ENCODE peak calls at places on chromosomes 6 and 20, in five cellular contexts. One of them, this sample, is unnamed.

GRCh38 chr6:51090343-51090742 is 271.7 kb downstream of the TFAP2B start:
- DNase-seq in suprapubic skin: no peak
- DNase-seq in ovary: no peak
- DNase-seq in PC-9: no peak
- DNase-seq in GM12878: no peak
- DNase-seq in this sample: no peak

GRCh38 chr20:24506146-24506545 is 36.7 kb downstream of the SYNDIG1 start:
- DNase-seq in suprapubic skin: no peak
- DNase-seq in GM12878: no peak
- DNase-seq in ovary: no peak
- DNase-seq in PC-9: no peak
- DNase-seq in this sample: no peak

GRCh38 chr20:52775786-52776185 is 196.4 kb upstream of the TSHZ2 start:
- DNase-seq in suprapubic skin: no peak
- DNase-seq in GM12878: no peak
- DNase-seq in ovary: no peak
- DNase-seq in PC-9: no peak
- DNase-seq in this sample: no peak

GRCh38 chr6:112282217-112282616 is 27.9 kb upstream of the LAMA4 start:
- DNase-seq in suprapubic skin: no peak
- DNase-seq in GM12878: no peak
- DNase-seq in PC-9: peak
- DNase-seq in ovary: peak
- DNase-seq in this sample: no peak

GRCh38 chr6:137231895-137232294 is 12.7 kb upstream of the IFNGR1 start:
- DNase-seq in GM12878: no peak
- DNase-seq in PC-9: no peak
- DNase-seq in suprapubic skin: no peak
- DNase-seq in ovary: no peak
- DNase-seq in this sample: no peak

GRCh38 chr6:108837236-108837971 is 10.8 kb upstream of the ARMC2 start:
- DNase-seq in suprapubic skin: no peak
- DNase-seq in ovary: no peak
- DNase-seq in GM12878: no peak
- DNase-seq in PC-9: peak
- DNase-seq in this sample: no peak

GRCh38 chr20:59032713-59033059 is 551 bp upstream of the ATP5F1E start:
- DNase-seq in GM12878: no peak
- DNase-seq in ovary: no peak
- DNase-seq in suprapubic skin: no peak
- DNase-seq in PC-9: no peak
- DNase-seq in this sample: no peak

GRCh38 chr6:168132531-168133184 is 53.6 kb upstream of the FRMD1 start:
- DNase-seq in GM12878: no peak
- DNase-seq in ovary: peak
- DNase-seq in suprapubic skin: peak
- DNase-seq in PC-9: no peak
- DNase-seq in this sample: no peak

GRCh38 chr6:137808191-137808590 is 58.9 kb upstream of the TNFAIP3 start:
- DNase-seq in GM12878: no peak
- DNase-seq in ovary: no peak
- DNase-seq in PC-9: peak
- DNase-seq in suprapubic skin: no peak
- DNase-seq in this sample: no peak

GRCh38 chr6:38179300-38179699 is 359.8 kb downstream of the ZFAND3 start:
- DNase-seq in ovary: no peak
- DNase-seq in GM12878: no peak
- DNase-seq in PC-9: no peak
- DNase-seq in suprapubic skin: peak
- DNase-seq in this sample: no peak

GRCh38 chr6:190596-191395 is 101.5 kb upstream of the DUSP22 start:
- DNase-seq in ovary: no peak
- DNase-seq in suprapubic skin: peak
- DNase-seq in PC-9: no peak
- DNase-seq in GM12878: no peak
- DNase-seq in this sample: peak

GRCh38 chr6:109695468-109695867 is 4.4 kb downstream of the FIG4 start:
- DNase-seq in suprapubic skin: no peak
- DNase-seq in PC-9: no peak
- DNase-seq in GM12878: no peak
- DNase-seq in ovary: no peak
- DNase-seq in this sample: peak

GRCh38 chr6:99885051-99885450 is 109.0 kb downstream of the MCHR2 start:
- DNase-seq in PC-9: no peak
- DNase-seq in suprapubic skin: no peak
- DNase-seq in ovary: no peak
- DNase-seq in GM12878: no peak
- DNase-seq in this sample: no peak

GRCh38 chr6:12286381-12287132 is 3.6 kb upstream of the EDN1 start:
- DNase-seq in GM12878: no peak
- DNase-seq in PC-9: peak
- DNase-seq in suprapubic skin: no peak
- DNase-seq in ovary: no peak
- DNase-seq in this sample: no peak

GRCh38 chr6:27650620-27651370 is 177.9 kb upstream of the ZNF184 start:
- DNase-seq in ovary: no peak
- DNase-seq in GM12878: no peak
- DNase-seq in suprapubic skin: no peak
- DNase-seq in PC-9: peak
- DNase-seq in this sample: peak
- TF ChIP-seq CTCF in ovary: no peak
- TF ChIP-seq CTCF in GM12878: peak
- TF ChIP-seq CTCF in suprapubic skin: no peak
- TF ChIP-seq CTCF in PC-9: peak
- TF ChIP-seq CTCF in this sample: peak

GRCh38 chr6:98833101-98834059 is 994 bp upstream of the POU3F2 start:
- DNase-seq in ovary: peak
- DNase-seq in PC-9: no peak
- DNase-seq in GM12878: no peak
- DNase-seq in suprapubic skin: peak
- DNase-seq in this sample: no peak

GRCh38 chr6:98836025-98836961 is 1.9 kb downstream of the POU3F2 start:
- DNase-seq in PC-9: no peak
- DNase-seq in suprapubic skin: no peak
- DNase-seq in ovary: no peak
- DNase-seq in GM12878: no peak
- DNase-seq in this sample: no peak

GRCh38 chr6:98836962-98837944 is 2.9 kb downstream of the POU3F2 start:
- DNase-seq in GM12878: no peak
- DNase-seq in ovary: no peak
- DNase-seq in suprapubic skin: no peak
- DNase-seq in PC-9: no peak
- DNase-seq in this sample: no peak

GRCh38 chr6:98834060-98835031 is at the start of gene POU3F2:
- DNase-seq in suprapubic skin: peak
- DNase-seq in PC-9: peak
- DNase-seq in ovary: peak
- DNase-seq in GM12878: no peak
- DNase-seq in this sample: peak

DNA sequence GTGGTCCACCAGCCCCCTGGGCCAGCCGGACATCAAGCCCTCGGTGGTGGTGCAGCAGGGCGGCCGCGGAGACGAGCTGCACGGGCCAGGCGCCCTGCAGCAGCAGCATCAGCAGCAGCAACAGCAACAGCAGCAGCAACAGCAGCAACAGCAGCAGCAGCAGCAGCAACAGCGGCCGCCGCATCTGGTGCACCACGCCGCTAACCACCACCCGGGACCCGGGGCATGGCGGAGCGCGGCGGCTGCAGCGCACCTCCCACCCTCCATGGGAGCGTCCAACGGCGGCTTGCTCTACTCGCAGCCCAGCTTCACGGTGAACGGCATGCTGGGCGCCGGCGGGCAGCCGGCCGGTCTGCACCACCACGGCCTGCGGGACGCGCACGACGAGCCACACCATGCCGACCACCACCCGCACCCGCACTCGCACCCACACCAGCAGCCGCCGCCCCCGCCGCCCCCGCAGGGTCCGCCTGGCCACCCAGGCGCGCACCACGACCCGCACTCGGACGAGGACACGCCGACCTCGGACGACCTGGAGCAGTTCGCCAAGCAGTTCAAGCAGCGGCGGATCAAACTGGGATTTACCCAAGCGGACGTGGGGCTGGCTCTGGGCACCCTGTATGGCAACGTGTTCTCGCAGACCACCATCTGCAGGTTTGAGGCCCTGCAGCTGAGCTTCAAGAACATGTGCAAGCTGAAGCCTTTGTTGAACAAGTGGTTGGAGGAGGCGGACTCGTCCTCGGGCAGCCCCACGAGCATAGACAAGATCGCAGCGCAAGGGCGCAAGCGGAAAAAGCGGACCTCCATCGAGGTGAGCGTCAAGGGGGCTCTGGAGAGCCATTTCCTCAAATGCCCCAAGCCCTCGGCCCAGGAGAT is 1.0 kb downstream of the POU3F2 start:
- DNase-seq in GM12878: no peak
- DNase-seq in suprapubic skin: peak
- DNase-seq in ovary: no peak
- DNase-seq in PC-9: no peak
- DNase-seq in this sample: no peak
- H3K4me3 ChIP-seq in GM12878: no peak
- H3K4me3 ChIP-seq in suprapubic skin: peak
- H3K4me3 ChIP-seq in ovary: peak
- H3K4me3 ChIP-seq in PC-9: no peak
- H3K4me3 ChIP-seq in this sample: peak

GRCh38 chr20:56249244-56249955 is 868 bp downstream of the MC3R start:
- DNase-seq in suprapubic skin: no peak
- DNase-seq in GM12878: no peak
- DNase-seq in PC-9: no peak
- DNase-seq in ovary: peak
- DNase-seq in this sample: peak
- TF ChIP-seq CTCF in suprapubic skin: no peak
- TF ChIP-seq CTCF in GM12878: peak
- TF ChIP-seq CTCF in PC-9: peak
- TF ChIP-seq CTCF in ovary: no peak
- TF ChIP-seq CTCF in this sample: peak

DNA sequence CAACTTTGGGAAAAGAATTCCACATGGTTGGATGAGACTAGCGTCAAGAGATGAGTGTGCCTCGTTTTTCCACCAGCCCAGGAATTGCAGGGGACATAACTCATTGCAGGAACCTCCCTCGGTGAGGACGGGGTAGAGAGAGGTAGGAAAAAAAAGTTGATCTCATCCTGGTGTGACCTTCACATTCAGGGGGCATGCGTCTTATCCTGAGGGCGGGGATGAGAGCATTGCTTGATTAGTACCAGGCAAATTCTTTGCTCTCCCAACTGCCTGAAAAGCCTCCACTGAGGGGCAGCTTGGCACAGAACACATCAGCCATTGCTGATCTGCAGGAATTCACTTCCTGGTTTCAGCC is 11.8 kb downstream of the TLDC2 start:
- DNase-seq in PC-9: no peak
- DNase-seq in ovary: no peak
- DNase-seq in GM12878: no peak
- DNase-seq in suprapubic skin: peak
- DNase-seq in this sample: no peak
- H3K4me3 ChIP-seq in PC-9: no peak
- H3K4me3 ChIP-seq in ovary: no peak
- H3K4me3 ChIP-seq in GM12878: no peak
- H3K4me3 ChIP-seq in suprapubic skin: no peak
- H3K4me3 ChIP-seq in this sample: no peak

GRCh38 chr6:139701695-139702094 is 327.2 kb upstream of the CITED2 start:
- DNase-seq in ovary: no peak
- DNase-seq in suprapubic skin: no peak
- DNase-seq in GM12878: no peak
- DNase-seq in PC-9: no peak
- DNase-seq in this sample: no peak
- TF ChIP-seq CTCF in ovary: no peak
- TF ChIP-seq CTCF in suprapubic skin: no peak
- TF ChIP-seq CTCF in GM12878: no peak
- TF ChIP-seq CTCF in PC-9: no peak
- TF ChIP-seq CTCF in this sample: no peak

DNA sequence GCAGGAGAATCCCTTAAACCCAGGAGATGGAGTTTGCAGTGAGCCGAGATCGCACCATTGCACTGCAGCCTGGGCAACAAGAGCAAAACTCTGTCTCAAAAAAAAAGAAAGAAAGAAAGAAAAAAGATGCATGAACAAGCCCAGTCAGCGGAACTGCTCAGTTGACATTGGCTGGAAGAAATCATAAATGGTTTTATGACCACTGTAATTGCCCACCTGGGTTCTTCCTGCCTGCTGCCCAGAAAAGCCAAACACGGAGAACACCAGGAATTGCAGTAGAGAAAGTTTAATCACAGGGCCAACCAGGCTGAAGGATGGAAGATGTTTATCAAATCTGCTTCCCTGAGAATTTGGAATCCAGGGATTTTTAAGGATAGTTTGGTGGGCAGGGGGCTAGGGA is 22.7 kb downstream of the BAK1 start:
- DNase-seq in suprapubic skin: no peak
- DNase-seq in PC-9: no peak
- DNase-seq in ovary: no peak
- DNase-seq in GM12878: no peak
- DNase-seq in this sample: no peak
- H3K4me3 ChIP-seq in suprapubic skin: no peak
- H3K4me3 ChIP-seq in PC-9: no peak
- H3K4me3 ChIP-seq in ovary: no peak
- H3K4me3 ChIP-seq in GM12878: no peak
- H3K4me3 ChIP-seq in this sample: no peak

DNA sequence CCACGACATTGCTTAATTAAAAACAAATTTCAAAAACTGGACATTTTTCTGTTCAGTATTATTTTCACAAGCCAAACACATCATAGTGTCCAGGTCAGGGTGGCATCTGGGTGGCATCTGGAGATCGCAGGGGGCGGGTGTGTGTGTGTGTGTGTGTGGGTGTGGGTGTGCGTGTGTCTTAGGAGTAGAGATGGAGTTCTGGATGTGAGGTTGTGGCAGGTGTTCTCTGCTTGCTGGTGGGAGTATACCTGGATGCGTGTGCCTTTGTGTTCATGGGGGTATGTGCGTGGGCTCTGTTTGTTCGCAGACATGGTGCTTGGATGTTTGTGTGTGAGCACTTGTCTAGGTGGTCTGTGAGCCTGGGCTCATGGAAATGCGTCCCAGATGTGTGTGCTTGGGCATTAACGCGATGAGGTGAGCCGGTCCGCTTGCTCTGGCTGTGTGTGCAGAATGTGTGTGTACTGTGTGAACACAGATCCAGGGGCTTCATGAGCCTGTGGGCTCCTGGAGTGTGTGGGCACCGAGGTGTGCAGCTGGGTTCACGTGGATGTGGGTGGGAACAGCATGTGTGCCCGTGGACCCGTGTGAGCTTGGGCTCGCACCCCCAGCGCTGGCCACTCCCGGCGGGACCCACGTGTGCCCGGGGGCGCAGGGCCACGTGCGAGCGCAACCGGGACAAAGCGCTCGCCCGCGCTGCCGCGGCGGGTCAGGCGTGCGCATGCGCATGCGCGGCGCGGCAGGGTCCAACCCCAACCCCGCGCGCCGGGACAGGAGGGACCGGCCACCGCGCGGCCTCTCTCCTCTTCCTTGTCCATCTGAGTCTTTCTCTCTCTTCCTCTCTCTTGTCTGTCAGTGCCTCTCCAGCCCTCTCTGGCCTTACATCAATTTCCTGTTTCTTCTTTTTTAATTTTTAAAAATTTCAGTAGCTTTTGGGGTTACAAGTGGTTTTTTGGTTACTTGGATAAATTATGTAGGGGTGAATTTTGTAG is 60.4 kb downstream of the SRC start:
- DNase-seq in suprapubic skin: no peak
- DNase-seq in PC-9: no peak
- DNase-seq in ovary: peak
- DNase-seq in GM12878: no peak
- DNase-seq in this sample: peak
- TF ChIP-seq CTCF in suprapubic skin: no peak
- TF ChIP-seq CTCF in PC-9: no peak
- TF ChIP-seq CTCF in ovary: no peak
- TF ChIP-seq CTCF in GM12878: no peak
- TF ChIP-seq CTCF in this sample: no peak

This sample was measured in GM12865.